ENCODE peak calls at places on chromosomes 16 and 17, in four cellular contexts. B, D, I and G are unnamed samples.

GRCh38 chr17:21463779-21464407 is 87.7 kb downstream of the KCNJ12 start:
- DNase-seq in B (no peak), D (no peak), I (no peak), G (no peak)

GRCh38 chr17:20206591-20206990 is 197.4 kb downstream of the SPECC1 start:
- DNase-seq in B (no peak), D (no peak), I (no peak), G (no peak)

GRCh38 chr17:18041776-18042175 is 2.6 kb downstream of the GID4 start:
- DNase-seq in D (no peak), B (no peak), I (no peak), G (no peak)

GRCh38 chr16:19330801-19331484 is 45.4 kb downstream of the CLEC19A start:
- DNase-seq in B (no peak), I (no peak), D (peak), G (no peak)

GRCh38 chr16:6905601-6906000 is 427.0 kb upstream of the RBFOX1 start:
- DNase-seq in D (no peak), B (no peak), I (no peak), G (no peak)

GRCh38 chr16:48965391-48965790 is 316.2 kb downstream of the CBLN1 start:
- DNase-seq in D (no peak), B (no peak), I (no peak), G (peak)

GRCh38 chr17:71760062-71760720 is 360.6 kb upstream of the SOX9 start:
- DNase-seq in I (no peak), B (no peak), D (no peak), G (no peak)

GRCh38 chr16:86880316-86881117 is 302.2 kb downstream of the FOXL1 start:
- DNase-seq in D (no peak), I (no peak), B (no peak), G (no peak)

GRCh38 chr17:17073627-17074521 is 31.6 kb downstream of the MPRIP start:
- DNase-seq in D (no peak), B (no peak), I (no peak), G (no peak)

GRCh38 chr16:57029161-57030160 is 40.1 kb downstream of the NLRC5 start:
- DNase-seq in D (no peak), B (no peak), I (no peak), G (no peak)

GRCh38 chr16:73052441-73053030 is 4.6 kb upstream of the ZFHX3 start:
- DNase-seq in I (no peak), B (no peak), D (no peak), G (no peak)

GRCh38 chr16:72312862-72313261 is 140.9 kb upstream of the PMFBP1 start:
- DNase-seq in I (no peak), D (no peak), B (no peak), G (no peak)

GRCh38 chr16:86566601-86566965 is at the start of gene FOXC2:
- DNase-seq in B (peak), D (no peak), I (no peak), G (peak)

GRCh38 chr16:30958164-30959083 is 870 bp downstream of the SETD1A start:
- DNase-seq in B (peak), D (peak), I (no peak), G (peak)

GRCh38 chr17:57877803-57878202 is 28.0 kb upstream of the MRPS23 start:
- DNase-seq in I (no peak), D (no peak), B (no peak), G (no peak)

GRCh38 chr17:73773702-73774101 is 129.5 kb upstream of the SDK2 start:
- DNase-seq in D (no peak), I (no peak), B (no peak), G (no peak)

GRCh38 chr16:2610781-2611498 is 71.4 kb upstream of the KCTD5 start:
- DNase-seq in B (no peak), I (no peak), D (no peak), G (no peak)

GRCh38 chr16:84096447-84097005 is 20.2 kb downstream of the MBTPS1 start:
- DNase-seq in D (peak), I (no peak), B (no peak), G (no peak)

GRCh38 chr16:58259995-58260394 is 34.8 kb downstream of the PRSS54 start:
- DNase-seq in D (no peak), B (no peak), I (no peak), G (no peak)

GRCh38 chr17:1490643-1491405 is 1.7 kb downstream of the MYO1C start:
- DNase-seq in B (peak), D (peak), I (no peak), G (peak)
- TF ChIP-seq SIN3A in B (no peak), D (peak), I (peak), G (peak)

GRCh38 chr16:54589326-54589725 is 302.7 kb upstream of the IRX3 start:
- DNase-seq in I (no peak), D (no peak), B (no peak), G (no peak)

GRCh38 chr16:54587176-54587515 is 300.6 kb upstream of the IRX3 start:
- DNase-seq in D (no peak), B (no peak), I (no peak), G (no peak)

GRCh38 chr16:54585966-54586365 is 299.4 kb upstream of the IRX3 start:
- DNase-seq in B (no peak), I (no peak), D (no peak), G (no peak)

GRCh38 chr16:54586474-54587175 is 300.0 kb upstream of the IRX3 start:
- DNase-seq in B (no peak), I (no peak), D (no peak), G (no peak)

DNA sequence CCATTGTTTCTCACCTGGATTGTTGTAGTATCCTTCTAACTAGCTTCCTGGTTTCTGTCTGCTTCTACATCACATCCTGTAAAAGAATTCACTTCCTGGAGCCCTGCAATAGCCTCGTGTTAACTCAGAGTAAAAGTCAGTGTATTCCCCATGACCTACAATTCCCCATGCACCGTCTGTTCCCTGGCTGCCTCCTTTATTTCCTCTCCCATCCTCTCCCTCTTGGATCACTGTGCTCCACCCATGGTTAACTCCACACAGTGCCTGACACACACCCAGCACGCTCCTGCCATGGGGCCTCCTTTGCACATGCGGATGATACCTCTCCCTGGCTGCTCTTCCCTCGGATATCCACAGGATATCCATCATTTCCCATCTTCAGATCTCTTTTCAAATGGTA is 301.4 kb upstream of the IRX3 start:
- DNase-seq in D (no peak), I (no peak), B (no peak), G (no peak)
- H2AFZ ChIP-seq in D (no peak), I (no peak), B (no peak), G (no peak)

DNA sequence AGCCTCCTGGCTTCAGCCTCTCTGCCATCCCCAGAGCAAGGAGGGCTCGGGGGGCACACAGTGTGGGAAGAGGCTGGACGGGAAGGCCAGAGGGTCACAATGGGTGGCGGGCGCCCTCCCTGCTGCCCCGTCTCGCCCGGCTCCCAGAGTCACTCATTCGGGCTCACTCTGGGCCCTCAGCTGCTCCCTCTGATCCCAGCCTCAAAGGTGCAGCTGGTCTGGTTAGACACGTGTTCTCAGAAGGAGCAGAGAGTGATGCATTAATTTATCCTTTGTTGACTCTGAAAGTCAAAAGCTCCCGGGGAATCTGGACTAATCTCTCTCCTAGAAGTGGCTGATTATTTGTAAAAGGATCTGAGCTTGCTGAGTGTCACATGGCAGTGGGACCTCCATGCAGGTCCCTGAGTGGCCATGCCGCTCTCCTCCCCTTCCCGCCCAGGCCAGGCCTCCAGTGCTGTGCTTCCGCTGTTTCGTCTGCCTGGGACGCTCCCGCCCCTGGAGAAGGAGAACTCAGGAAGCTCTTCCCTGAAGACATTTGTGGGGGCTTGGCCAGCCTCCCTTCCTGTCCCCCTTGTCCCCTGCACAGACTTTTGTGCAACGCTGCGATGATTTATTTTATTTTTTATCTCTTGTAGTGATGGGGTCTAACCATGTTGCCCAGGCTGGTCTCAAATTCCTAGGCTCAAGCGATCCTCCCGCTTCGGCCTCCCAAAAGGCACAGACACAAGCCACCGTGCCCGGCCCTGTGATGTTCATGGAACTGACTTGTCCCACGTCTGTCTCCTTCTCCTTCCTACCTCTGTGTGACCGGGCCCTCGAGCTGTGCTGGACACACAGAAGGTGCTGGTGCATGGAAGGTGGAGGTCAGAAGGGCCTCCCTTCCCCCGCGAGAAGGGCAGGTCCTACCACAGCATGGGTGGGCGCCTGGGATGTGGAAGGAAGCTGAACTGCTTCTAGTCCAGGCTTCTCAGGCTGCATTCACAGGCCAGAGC is 87.8 kb downstream of the SEC14L1 start:
- DNase-seq in B (no peak), I (no peak), D (no peak), G (peak)
- TF ChIP-seq TAF1 in B (no peak), I (no peak), D (no peak), G (no peak)

GRCh38 chr16:27267037-27267677 is 1.4 kb downstream of the NSMCE1 start:
- DNase-seq in I (no peak), D (no peak), B (no peak), G (no peak)

GRCh38 chr16:27269300-27270150 is 953 bp upstream of the NSMCE1 start:
- DNase-seq in I (no peak), D (peak), B (no peak), G (no peak)

GRCh38 chr16:27268376-27269299 is at the start of gene NSMCE1:
- DNase-seq in D (peak), I (peak), B (peak), G (peak)

GRCh38 chr16:27264151-27264550 is 4.4 kb downstream of the NSMCE1 start:
- DNase-seq in I (no peak), B (no peak), D (peak), G (no peak)

GRCh38 chr16:27265982-27266381 is 2.6 kb downstream of the NSMCE1 start:
- DNase-seq in I (no peak), D (no peak), B (no peak), G (no peak)
- TF ChIP-seq SIN3A in I (no peak), D (no peak), B (no peak), G (no peak)

GRCh38 chr17:34201225-34201624 is 53.9 kb upstream of the CCL2 start:
- DNase-seq in D (no peak), B (no peak), I (no peak), G (no peak)

GRCh38 chr17:34198519-34198918 is 56.6 kb upstream of the CCL2 start:
- DNase-seq in I (no peak), D (no peak), B (no peak), G (no peak)

GRCh38 chr17:34201767-34202166 is 53.3 kb upstream of the CCL2 start:
- DNase-seq in I (no peak), B (no peak), D (no peak), G (no peak)

GRCh38 chr17:34199932-34200534 is 55.1 kb upstream of the CCL2 start:
- DNase-seq in D (peak), I (peak), B (peak), G (peak)

GRCh38 chr17:34199449-34199848 is 55.6 kb upstream of the CCL2 start:
- DNase-seq in B (no peak), I (no peak), D (no peak), G (no peak)
- H2AFZ ChIP-seq in B (no peak), I (no peak), D (no peak), G (no peak)

DNA sequence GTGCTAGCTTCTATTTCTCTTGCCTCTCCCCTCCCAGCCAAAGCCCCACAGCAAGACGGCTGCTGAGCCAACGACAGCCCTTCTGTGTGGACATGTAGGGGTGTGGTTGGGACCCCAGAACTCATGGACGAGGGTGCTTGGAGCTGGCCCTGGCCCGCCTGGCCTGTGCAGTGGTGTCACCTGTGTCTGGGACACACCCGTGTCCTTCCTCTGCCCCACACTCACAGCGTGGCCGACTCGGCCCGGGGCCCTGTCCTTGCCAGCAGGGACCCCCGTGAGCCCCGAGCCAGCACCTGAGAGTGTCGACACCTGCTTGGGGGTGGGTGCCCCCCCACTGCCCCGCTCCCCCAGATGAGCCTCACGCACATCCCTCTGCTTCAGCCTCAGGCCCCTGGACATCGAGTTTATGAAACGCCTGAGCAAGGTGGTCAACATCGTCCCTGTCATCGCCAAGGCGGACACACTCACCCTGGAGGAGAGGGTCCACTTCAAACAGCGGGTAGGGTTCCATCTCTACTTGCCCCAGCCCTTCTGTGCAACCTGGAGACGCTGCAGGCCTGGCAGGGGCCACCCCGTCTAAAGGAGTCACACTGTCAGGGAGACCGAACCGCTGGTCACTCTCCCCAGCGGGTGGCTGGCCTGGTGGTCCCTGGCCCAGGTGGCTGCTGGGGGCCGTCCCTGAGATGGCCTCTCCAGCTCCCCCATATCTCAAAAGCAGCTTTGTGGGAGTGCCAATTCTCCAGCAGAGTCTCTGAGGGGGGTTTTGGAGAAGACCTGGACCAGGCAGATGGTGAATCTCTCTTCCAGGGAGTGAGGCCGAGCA is 349.8 kb downstream of the SEC14L1 start:
- DNase-seq in B (no peak), I (no peak), D (no peak), G (no peak)
- TF ChIP-seq TAF1 in B (no peak), I (no peak), D (no peak), G (no peak)